ENCODE peak calls at places on chromosomes 6 and 20, in four cellular contexts. I is lower leg skin, W is body of pancreas, B is ascending aorta. D is an unnamed sample.

GRCh38 chr6:9977451-9977850 is 437.4 kb downstream of the TFAP2A start:
- DNase-seq in B (no peak), I (no peak), W (no peak), D (no peak)

GRCh38 chr20:62025832-62026563 is 39.7 kb downstream of the TAF4 start:
- DNase-seq in I (no peak), W (peak), B (no peak), D (no peak)

GRCh38 chr6:156890627-156891300 is 113.6 kb downstream of the ARID1B start:
- DNase-seq in B (no peak), W (no peak), I (no peak), D (no peak)

GRCh38 chr20:38321959-38322598 is 18.1 kb downstream of the BPI start:
- DNase-seq in B (no peak), I (no peak), W (peak), D (no peak)

GRCh38 chr20:14477125-14477524 is 139.7 kb upstream of the FLRT3 start:
- DNase-seq in I (no peak), B (no peak), W (no peak), D (no peak)

GRCh38 chr20:13008761-13009681 is at the start of gene SPTLC3:
- DNase-seq in I (no peak), B (peak), W (peak), D (no peak)

GRCh38 chr6:157420497-157420896 is 39.5 kb downstream of the ZDHHC14 start:
- DNase-seq in I (no peak), B (no peak), W (no peak), D (no peak)

GRCh38 chr6:105774247-105774646 is 311.9 kb upstream of the PRDM1 start:
- DNase-seq in W (no peak), I (no peak), B (no peak), D (no peak)

GRCh38 chr20:37615507-37616425 is 78.1 kb upstream of the CTNNBL1 start:
- DNase-seq in I (peak), B (no peak), W (no peak), D (no peak)

GRCh38 chr20:36184816-36185776 is 30.6 kb downstream of the EPB41L1 start:
- DNase-seq in W (no peak), B (no peak), I (no peak), D (no peak)

GRCh38 chr20:59948828-59949720 is 8.9 kb downstream of the FAM217B start:
- DNase-seq in B (no peak), I (no peak), W (peak), D (no peak)

GRCh38 chr6:99348220-99348822 is 1.2 kb downstream of the FAXC start:
- DNase-seq in W (no peak), B (no peak), I (no peak), D (no peak)

GRCh38 chr6:33578588-33579011 is 1.5 kb downstream of the BAK1 start:
- DNase-seq in W (no peak), I (no peak), B (no peak), D (no peak)

GRCh38 chr6:158313989-158314388 is 1.7 kb downstream of the TULP4 start:
- DNase-seq in W (no peak), B (no peak), I (no peak), D (no peak)

GRCh38 chr6:104702126-104702841 is 157.4 kb downstream of the HACE1 start:
- DNase-seq in W (no peak), I (no peak), B (no peak), D (no peak)

GRCh38 chr6:111855775-111856174 is 17.5 kb downstream of the FYN start:
- DNase-seq in I (no peak), B (no peak), W (no peak), D (no peak)

GRCh38 chr6:37311666-37312473 is 41.9 kb upstream of the RNF8 start:
- DNase-seq in I (no peak), W (no peak), B (no peak), D (no peak)

GRCh38 chr6:26361544-26361943 is 3.5 kb upstream of the BTN3A2 start:
- DNase-seq in W (no peak), B (no peak), I (no peak), D (no peak)

GRCh38 chr6:134245691-134246090 is 72.2 kb downstream of the SGK1 start:
- DNase-seq in B (no peak), W (no peak), I (no peak), D (no peak)

GRCh38 chr6:35681298-35681697 is 7.4 kb downstream of the FKBP5 start:
- DNase-seq in I (no peak), B (no peak), W (no peak), D (no peak)

GRCh38 chr6:331622-332521 is 39.6 kb downstream of the DUSP22 start:
- DNase-seq in W (no peak), B (no peak), I (no peak), D (no peak)

GRCh38 chr6:3561745-3562144 is 104.9 kb upstream of the SLC22A23 start:
- DNase-seq in I (no peak), B (no peak), W (no peak), D (no peak)

GRCh38 chr6:166410426-166410935 is 27.7 kb upstream of the MPC1 start:
- DNase-seq in B (no peak), W (no peak), I (no peak), D (no peak)

GRCh38 chr6:42243046-42243445 is 25.4 kb upstream of the MRPS10 start:
- DNase-seq in B (no peak), I (no peak), W (no peak), D (no peak)

GRCh38 chr20:23083553-23084220 is 2.4 kb downstream of the CD93 start:
- DNase-seq in W (no peak), B (no peak), I (no peak), D (no peak)

GRCh38 chr6:45625191-45625664 is 247.5 kb upstream of the SUPT3H start:
- DNase-seq in I (no peak), W (no peak), B (no peak), D (no peak)

GRCh38 chr6:166156942-166157341 is 10.7 kb downstream of the TBXT start:
- DNase-seq in B (no peak), I (no peak), W (no peak), D (no peak)

GRCh38 chr6:25921525-25922203 is 8.8 kb downstream of the SLC17A2 start:
- DNase-seq in I (no peak), W (no peak), B (no peak), D (no peak)

GRCh38 chr20:10131612-10132345 is 86.9 kb upstream of the SNAP25 start:
- DNase-seq in W (peak), I (no peak), B (peak), D (no peak)

GRCh38 chr20:32971703-32972161 is 32.5 kb downstream of the SUN5 start:
- DNase-seq in W (no peak), B (peak), I (no peak), D (no peak)

GRCh38 chr6:119148825-119149525 is 70.5 kb upstream of the FAM184A start:
- DNase-seq in B (no peak), W (peak), I (no peak), D (no peak)

GRCh38 chr6:142165227-142165626 is 18.2 kb downstream of the VTA1 start:
- DNase-seq in I (no peak), W (no peak), B (no peak), D (no peak)

GRCh38 chr6:158808442-158808833 is 10.7 kb downstream of the EZR start:
- DNase-seq in W (no peak), I (no peak), B (no peak), D (no peak)